ENCODE peak calls at places on chromosomes 3 and 15, in ten cellular contexts. One of them, this sample, is unnamed.

GRCh38 chr3:121809249-121809648 is 25.6 kb downstream of the IQCB1 start:
- DNase-seq in heart left ventricle: no peak
- DNase-seq in colonic mucosa: no peak
- DNase-seq in CD4-positive, alpha-beta T cell: no peak
- DNase-seq in right lobe of liver: no peak
- DNase-seq in ovary: no peak
- DNase-seq in transverse colon: no peak
- DNase-seq in uterus: no peak
- DNase-seq in mammary epithelial cell: no peak
- DNase-seq in Peyer's patch: no peak
- DNase-seq in this sample: no peak

GRCh38 chr3:52291508-52292181 is 4.0 kb downstream of the GLYCTK start:
- DNase-seq in colonic mucosa: peak; percentile 55
- DNase-seq in uterus: no peak
- DNase-seq in transverse colon: peak; percentile 41
- DNase-seq in right lobe of liver: no peak
- DNase-seq in ovary: no peak
- DNase-seq in CD4-positive, alpha-beta T cell: peak; percentile 40
- DNase-seq in Peyer's patch: peak; percentile 65
- DNase-seq in mammary epithelial cell: no peak
- DNase-seq in heart left ventricle: no peak
- DNase-seq in this sample: no peak

GRCh38 chr15:101489633-101490407 is at the start of gene PCSK6:
- DNase-seq in transverse colon: peak; percentile 57
- DNase-seq in mammary epithelial cell: no peak
- DNase-seq in colonic mucosa: peak; percentile 52
- DNase-seq in ovary: no peak
- DNase-seq in heart left ventricle: no peak
- DNase-seq in right lobe of liver: peak; percentile 76
- DNase-seq in CD4-positive, alpha-beta T cell: no peak
- DNase-seq in uterus: no peak
- DNase-seq in Peyer's patch: peak; percentile 67
- DNase-seq in this sample: no peak

GRCh38 chr3:119794971-119795612 is 13.2 kb downstream of the NR1I2 start:
- DNase-seq in ovary: no peak
- DNase-seq in Peyer's patch: peak; percentile 86
- DNase-seq in CD4-positive, alpha-beta T cell: no peak
- DNase-seq in uterus: no peak
- DNase-seq in mammary epithelial cell: no peak
- DNase-seq in transverse colon: peak; percentile 82
- DNase-seq in heart left ventricle: no peak
- DNase-seq in colonic mucosa: peak; percentile 91
- DNase-seq in right lobe of liver: peak; percentile 94
- DNase-seq in this sample: no peak

GRCh38 chr3:15638193-15638890 is 36.8 kb downstream of the BTD start:
- DNase-seq in uterus: no peak
- DNase-seq in Peyer's patch: no peak
- DNase-seq in CD4-positive, alpha-beta T cell: no peak
- DNase-seq in right lobe of liver: no peak
- DNase-seq in heart left ventricle: no peak
- DNase-seq in mammary epithelial cell: no peak
- DNase-seq in transverse colon: peak; percentile 42
- DNase-seq in colonic mucosa: no peak
- DNase-seq in ovary: no peak
- DNase-seq in this sample: no peak

GRCh38 chr15:25250906-25251622 is 187.8 kb downstream of the UBE3A start:
- DNase-seq in ovary: no peak
- DNase-seq in transverse colon: no peak
- DNase-seq in uterus: no peak
- DNase-seq in mammary epithelial cell: no peak
- DNase-seq in right lobe of liver: peak; percentile 37
- DNase-seq in CD4-positive, alpha-beta T cell: no peak
- DNase-seq in heart left ventricle: no peak
- DNase-seq in colonic mucosa: no peak
- DNase-seq in Peyer's patch: no peak
- DNase-seq in this sample: no peak

GRCh38 chr3:5806192-5806591 is 618.7 kb downstream of the EDEM1 start:
- DNase-seq in Peyer's patch: no peak
- DNase-seq in transverse colon: no peak
- DNase-seq in heart left ventricle: no peak
- DNase-seq in ovary: no peak
- DNase-seq in mammary epithelial cell: no peak
- DNase-seq in right lobe of liver: no peak
- DNase-seq in CD4-positive, alpha-beta T cell: no peak
- DNase-seq in colonic mucosa: no peak
- DNase-seq in uterus: no peak
- DNase-seq in this sample: no peak

GRCh38 chr3:44058022-44058867 is 183.4 kb upstream of the TOPAZ1 start:
- DNase-seq in Peyer's patch: no peak
- DNase-seq in uterus: no peak
- DNase-seq in right lobe of liver: no peak
- DNase-seq in CD4-positive, alpha-beta T cell: peak; percentile 28
- DNase-seq in transverse colon: peak; percentile 18
- DNase-seq in colonic mucosa: no peak
- DNase-seq in mammary epithelial cell: peak; percentile 64
- DNase-seq in ovary: no peak
- DNase-seq in heart left ventricle: no peak
- DNase-seq in this sample: no peak

GRCh38 chr3:86056962-86057361 is 934.0 kb downstream of the VGLL3 start:
- DNase-seq in colonic mucosa: no peak
- DNase-seq in transverse colon: no peak
- DNase-seq in mammary epithelial cell: no peak
- DNase-seq in heart left ventricle: no peak
- DNase-seq in Peyer's patch: no peak
- DNase-seq in right lobe of liver: no peak
- DNase-seq in ovary: no peak
- DNase-seq in uterus: no peak
- DNase-seq in CD4-positive, alpha-beta T cell: no peak
- DNase-seq in this sample: no peak

GRCh38 chr3:104628185-104628789 is 738.4 kb upstream of the ALCAM start:
- DNase-seq in mammary epithelial cell: peak; percentile 55
- DNase-seq in CD4-positive, alpha-beta T cell: no peak
- DNase-seq in ovary: no peak
- DNase-seq in heart left ventricle: no peak
- DNase-seq in right lobe of liver: no peak
- DNase-seq in transverse colon: no peak
- DNase-seq in Peyer's patch: no peak
- DNase-seq in uterus: no peak
- DNase-seq in colonic mucosa: no peak
- DNase-seq in this sample: peak; percentile 5

GRCh38 chr3:181859518-181859917 is 147.8 kb downstream of the SOX2 start:
- DNase-seq in CD4-positive, alpha-beta T cell: no peak
- DNase-seq in uterus: no peak
- DNase-seq in transverse colon: no peak
- DNase-seq in right lobe of liver: no peak
- DNase-seq in mammary epithelial cell: no peak
- DNase-seq in ovary: no peak
- DNase-seq in colonic mucosa: no peak
- DNase-seq in Peyer's patch: no peak
- DNase-seq in heart left ventricle: no peak
- DNase-seq in this sample: no peak

GRCh38 chr3:57983734-57984518 is 24.3 kb upstream of the FLNB start:
- DNase-seq in heart left ventricle: peak; percentile 70
- DNase-seq in CD4-positive, alpha-beta T cell: peak; percentile 16
- DNase-seq in ovary: peak; percentile 49
- DNase-seq in mammary epithelial cell: peak; percentile 81
- DNase-seq in uterus: peak; percentile 71
- DNase-seq in transverse colon: peak; percentile 80
- DNase-seq in colonic mucosa: peak; percentile 87
- DNase-seq in right lobe of liver: peak; percentile 59
- DNase-seq in Peyer's patch: peak; percentile 76
- DNase-seq in this sample: peak; percentile 44

GRCh38 chr3:137709011-137709601 is 55.0 kb upstream of the SOX14 start:
- DNase-seq in uterus: no peak
- DNase-seq in transverse colon: no peak
- DNase-seq in heart left ventricle: no peak
- DNase-seq in mammary epithelial cell: peak; percentile 6
- DNase-seq in colonic mucosa: no peak
- DNase-seq in ovary: no peak
- DNase-seq in CD4-positive, alpha-beta T cell: no peak
- DNase-seq in Peyer's patch: no peak
- DNase-seq in right lobe of liver: no peak
- DNase-seq in this sample: no peak

GRCh38 chr15:48413304-48413703 is 82.1 kb downstream of the DUT start:
- DNase-seq in heart left ventricle: no peak
- DNase-seq in Peyer's patch: no peak
- DNase-seq in right lobe of liver: no peak
- DNase-seq in transverse colon: no peak
- DNase-seq in ovary: peak; percentile 26
- DNase-seq in colonic mucosa: no peak
- DNase-seq in mammary epithelial cell: no peak
- DNase-seq in CD4-positive, alpha-beta T cell: no peak
- DNase-seq in uterus: no peak
- DNase-seq in this sample: no peak

GRCh38 chr3:122985539-122985938 is 42.0 kb downstream of the SEMA5B start:
- DNase-seq in heart left ventricle: no peak
- DNase-seq in Peyer's patch: no peak
- DNase-seq in uterus: no peak
- DNase-seq in transverse colon: no peak
- DNase-seq in mammary epithelial cell: no peak
- DNase-seq in ovary: no peak
- DNase-seq in colonic mucosa: no peak
- DNase-seq in CD4-positive, alpha-beta T cell: no peak
- DNase-seq in right lobe of liver: no peak
- DNase-seq in this sample: no peak
- H3K27me3 ChIP-seq in heart left ventricle: no peaks in the 10 kb centered on the region
- H3K27me3 ChIP-seq in Peyer's patch: no peaks in the 10 kb centered on the region
- H3K27me3 ChIP-seq in uterus: no peaks in the 10 kb centered on the region
- H3K27me3 ChIP-seq in transverse colon: peaks cover 17% of the 10 kb centered on the region
- H3K27me3 ChIP-seq in mammary epithelial cell: peaks cover 7% of the 10 kb centered on the region
- H3K27me3 ChIP-seq in ovary: no peaks in the 10 kb centered on the region
- H3K27me3 ChIP-seq in colonic mucosa: no peaks in the 10 kb centered on the region
- H3K27me3 ChIP-seq in CD4-positive, alpha-beta T cell: peaks cover 22% of the 10 kb centered on the region
- H3K27me3 ChIP-seq in right lobe of liver: no peaks in the 10 kb centered on the region
- H3K27me3 ChIP-seq in this sample: no peaks in the 10 kb centered on the region

GRCh38 chr3:134850761-134851160 is 55.7 kb downstream of the EPHB1 start:
- DNase-seq in colonic mucosa: no peak
- DNase-seq in CD4-positive, alpha-beta T cell: no peak
- DNase-seq in Peyer's patch: no peak
- DNase-seq in transverse colon: no peak
- DNase-seq in right lobe of liver: no peak
- DNase-seq in ovary: no peak
- DNase-seq in uterus: no peak
- DNase-seq in mammary epithelial cell: no peak
- DNase-seq in heart left ventricle: peak; percentile 41
- DNase-seq in this sample: no peak

GRCh38 chr3:134846943-134847342 is 51.9 kb downstream of the EPHB1 start:
- DNase-seq in heart left ventricle: peak; percentile 27
- DNase-seq in uterus: no peak
- DNase-seq in transverse colon: no peak
- DNase-seq in CD4-positive, alpha-beta T cell: no peak
- DNase-seq in right lobe of liver: no peak
- DNase-seq in ovary: no peak
- DNase-seq in mammary epithelial cell: peak; percentile 67
- DNase-seq in colonic mucosa: no peak
- DNase-seq in Peyer's patch: no peak
- DNase-seq in this sample: no peak

GRCh38 chr3:134847349-134847748 is 52.3 kb downstream of the EPHB1 start:
- DNase-seq in CD4-positive, alpha-beta T cell: no peak
- DNase-seq in colonic mucosa: no peak
- DNase-seq in ovary: no peak
- DNase-seq in heart left ventricle: no peak
- DNase-seq in right lobe of liver: no peak
- DNase-seq in uterus: no peak
- DNase-seq in transverse colon: no peak
- DNase-seq in Peyer's patch: no peak
- DNase-seq in mammary epithelial cell: no peak
- DNase-seq in this sample: no peak

GRCh38 chr3:134852132-134852531 is 57.1 kb downstream of the EPHB1 start:
- DNase-seq in Peyer's patch: no peak
- DNase-seq in right lobe of liver: no peak
- DNase-seq in CD4-positive, alpha-beta T cell: no peak
- DNase-seq in transverse colon: no peak
- DNase-seq in heart left ventricle: no peak
- DNase-seq in mammary epithelial cell: no peak
- DNase-seq in colonic mucosa: no peak
- DNase-seq in ovary: no peak
- DNase-seq in uterus: no peak
- DNase-seq in this sample: no peak

DNA sequence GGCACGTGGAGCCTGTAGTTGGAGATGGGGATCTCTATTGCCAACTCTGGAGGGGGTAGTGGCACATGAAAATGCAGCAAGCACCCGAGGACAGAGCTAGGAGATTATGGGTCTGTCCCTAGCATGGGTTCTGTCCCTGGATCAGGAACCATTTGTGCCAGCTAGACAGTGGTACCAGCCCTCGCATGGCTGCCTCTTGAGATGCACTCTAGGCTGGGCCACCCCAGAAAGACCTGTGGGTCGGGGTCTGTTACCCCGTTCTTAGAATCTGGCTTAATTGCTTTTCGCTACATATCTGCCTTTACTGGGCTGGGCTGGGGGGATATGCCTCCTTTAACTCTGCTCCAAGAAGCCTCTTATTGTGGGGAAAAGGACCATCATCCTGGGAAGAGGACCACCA is 54.5 kb downstream of the EPHB1 start:
- DNase-seq in transverse colon: no peak
- DNase-seq in Peyer's patch: no peak
- DNase-seq in uterus: no peak
- DNase-seq in mammary epithelial cell: no peak
- DNase-seq in right lobe of liver: no peak
- DNase-seq in colonic mucosa: no peak
- DNase-seq in heart left ventricle: no peak
- DNase-seq in ovary: no peak
- DNase-seq in CD4-positive, alpha-beta T cell: no peak
- DNase-seq in this sample: no peak
- H3K27ac ChIP-seq in transverse colon: no peak overlapping the region
- H3K27ac ChIP-seq in Peyer's patch: no peak overlapping the region
- H3K27ac ChIP-seq in uterus: no peak overlapping the region
- H3K27ac ChIP-seq in mammary epithelial cell: no peak overlapping the region
- H3K27ac ChIP-seq in right lobe of liver: no peak overlapping the region
- H3K27ac ChIP-seq in colonic mucosa: no peak overlapping the region
- H3K27ac ChIP-seq in heart left ventricle: no peak overlapping the region
- H3K27ac ChIP-seq in ovary: no peak overlapping the region
- H3K27ac ChIP-seq in CD4-positive, alpha-beta T cell: no peak overlapping the region
- H3K27ac ChIP-seq in this sample: no peak overlapping the region

GRCh38 chr3:188296761-188297689 is 143.1 kb downstream of the LPP start:
- DNase-seq in uterus: peak; percentile 55
- DNase-seq in CD4-positive, alpha-beta T cell: no peak
- DNase-seq in right lobe of liver: peak; percentile 79
- DNase-seq in heart left ventricle: no peak
- DNase-seq in Peyer's patch: no peak
- DNase-seq in ovary: peak; percentile 33
- DNase-seq in transverse colon: peak; percentile 17
- DNase-seq in colonic mucosa: peak; percentile 53
- DNase-seq in mammary epithelial cell: peak; percentile 76
- DNase-seq in this sample: no peak
- H3K27me3 ChIP-seq in uterus: no peaks in the 10 kb centered on the region
- H3K27me3 ChIP-seq in CD4-positive, alpha-beta T cell: no peaks in the 10 kb centered on the region
- H3K27me3 ChIP-seq in right lobe of liver: no peaks in the 10 kb centered on the region
- H3K27me3 ChIP-seq in heart left ventricle: no peaks in the 10 kb centered on the region
- H3K27me3 ChIP-seq in Peyer's patch: no peaks in the 10 kb centered on the region
- H3K27me3 ChIP-seq in ovary: no peaks in the 10 kb centered on the region
- H3K27me3 ChIP-seq in transverse colon: no peaks in the 10 kb centered on the region
- H3K27me3 ChIP-seq in colonic mucosa: no peaks in the 10 kb centered on the region
- H3K27me3 ChIP-seq in mammary epithelial cell: no peaks in the 10 kb centered on the region
- H3K27me3 ChIP-seq in this sample: no peaks in the 10 kb centered on the region

DNA sequence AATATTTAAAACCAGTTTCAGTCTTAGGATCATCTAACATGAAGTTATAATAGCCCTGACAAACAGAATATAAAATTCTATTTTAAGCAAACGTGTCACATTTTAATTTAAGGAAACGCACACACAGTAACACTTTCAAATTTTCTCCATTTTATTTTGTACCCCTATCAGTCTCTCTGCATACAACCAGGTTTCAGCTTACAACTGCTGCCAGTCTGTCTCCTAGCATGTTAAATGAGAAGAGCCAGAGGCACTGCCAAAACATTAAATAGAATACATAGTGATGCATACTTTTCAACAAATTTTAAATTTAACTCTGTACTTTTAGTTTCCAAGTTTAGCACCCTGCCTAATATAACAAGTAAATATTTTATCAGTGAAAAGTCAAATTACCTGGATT is 60.8 kb downstream of the UACA start:
- DNase-seq in ovary: no peak
- DNase-seq in CD4-positive, alpha-beta T cell: no peak
- DNase-seq in right lobe of liver: no peak
- DNase-seq in mammary epithelial cell: no peak
- DNase-seq in transverse colon: no peak
- DNase-seq in colonic mucosa: no peak
- DNase-seq in Peyer's patch: no peak
- DNase-seq in heart left ventricle: no peak
- DNase-seq in uterus: no peak
- DNase-seq in this sample: no peak
- H3K27ac ChIP-seq in ovary: no peak overlapping the region
- H3K27ac ChIP-seq in CD4-positive, alpha-beta T cell: no peak overlapping the region
- H3K27ac ChIP-seq in right lobe of liver: peak overlapping the region; percentile 25
- H3K27ac ChIP-seq in mammary epithelial cell: no peak overlapping the region
- H3K27ac ChIP-seq in transverse colon: peak overlapping the region; percentile 41
- H3K27ac ChIP-seq in colonic mucosa: no peak overlapping the region
- H3K27ac ChIP-seq in Peyer's patch: no peak overlapping the region
- H3K27ac ChIP-seq in heart left ventricle: peak overlapping the region; percentile 64
- H3K27ac ChIP-seq in uterus: peak overlapping the region; percentile 62
- H3K27ac ChIP-seq in this sample: no peak overlapping the region